ENCODE peak calls at places on chromosomes 7 and 10, in nine cellular contexts. D, W, C, N, U, Z, Q, I and S are unnamed samples.
A peak's percentile ranks its signal among the peaks of the same experiment; 100 is the strongest.

GRCh38 chr10:6721964-6722615 is 142.0 kb upstream of the PRKCQ start:
- DNase-seq in D (peak; percentile 97), W (no peak), C (no peak), N (peak; percentile 96), U (no peak), Z (peak; percentile 90), Q (peak; percentile 79), I (no peak), S (no peak)

GRCh38 chr7:118214051-118214832 is 10.3 kb upstream of the ANKRD7 start:
- DNase-seq in D (peak; percentile 87), W (peak; percentile 37), C (no peak), N (peak; percentile 55), U (no peak), Z (peak; percentile 3), Q (peak; percentile 82), I (peak; percentile 69), S (no peak)

GRCh38 chr7:158431941-158432347 is 155.7 kb downstream of the PTPRN2 start:
- DNase-seq in D (peak; percentile 97), W (no peak), C (no peak), N (peak; percentile 11), U (no peak), Z (no peak), Q (peak; percentile 100), I (peak; percentile 66), S (peak; percentile 42)

GRCh38 chr10:10891437-10891836 is 126.2 kb upstream of the CELF2 start:
- DNase-seq in D (peak; percentile 80), W (no peak), C (no peak), N (peak; percentile 87), U (no peak), Z (peak; percentile 46), Q (peak; percentile 88), I (no peak), S (no peak)

GRCh38 chr10:120782336-120782735 is 68.8 kb upstream of the WDR11 start:
- DNase-seq in D (no peak), W (no peak), C (no peak), N (no peak), U (no peak), Z (no peak), Q (no peak), I (no peak), S (no peak)

GRCh38 chr7:135917721-135918120 is 59.4 kb downstream of the MTPN start:
- DNase-seq in D (no peak), W (no peak), C (no peak), N (no peak), U (no peak), Z (no peak), Q (no peak), I (no peak), S (no peak)

GRCh38 chr7:102101926-102102325 is 184.7 kb upstream of the SH2B2 start:
- DNase-seq in D (no peak), W (no peak), C (peak; percentile 54), N (no peak), U (no peak), Z (no peak), Q (no peak), I (no peak), S (no peak)

GRCh38 chr10:78898341-78899097 is 170.2 kb upstream of the ZMIZ1 start:
- DNase-seq in D (no peak), W (no peak), C (peak; percentile 68), N (no peak), U (peak; percentile 4), Z (no peak), Q (no peak), I (no peak), S (no peak)

GRCh38 chr7:121102619-121103018 is 114.1 kb downstream of the CPED1 start:
- DNase-seq in D (no peak), W (no peak), C (no peak), N (no peak), U (no peak), Z (no peak), Q (no peak), I (no peak), S (no peak)

GRCh38 chr7:121097577-121097976 is 109.1 kb downstream of the CPED1 start:
- DNase-seq in D (no peak), W (no peak), C (no peak), N (no peak), U (no peak), Z (no peak), Q (no peak), I (no peak), S (no peak)

GRCh38 chr7:121101083-121101482 is 112.6 kb downstream of the CPED1 start:
- DNase-seq in D (no peak), W (no peak), C (no peak), N (no peak), U (no peak), Z (no peak), Q (no peak), I (no peak), S (no peak)

GRCh38 chr7:121101621-121102020 is 113.1 kb downstream of the CPED1 start:
- DNase-seq in D (no peak), W (no peak), C (no peak), N (no peak), U (no peak), Z (no peak), Q (no peak), I (no peak), S (no peak)

GRCh38 chr7:121099572-121099971 is 111.1 kb downstream of the CPED1 start:
- DNase-seq in D (no peak), W (no peak), C (no peak), N (no peak), U (no peak), Z (no peak), Q (peak; percentile 28), I (no peak), S (no peak)
- TF ChIP-seq CTCF in D (no peak), W (no peak), C (peak; percentile 9), N (no peak), U (peak; percentile 24), Z (peak; percentile 2), Q (peak; percentile 40), I (no peak), S (no peak)

GRCh38 chr10:108439397-108439796 is 1274.9 kb upstream of the SORCS1 start:
- DNase-seq in D (no peak), W (no peak), C (no peak), N (no peak), U (no peak), Z (no peak), Q (no peak), I (no peak), S (no peak)

DNA sequence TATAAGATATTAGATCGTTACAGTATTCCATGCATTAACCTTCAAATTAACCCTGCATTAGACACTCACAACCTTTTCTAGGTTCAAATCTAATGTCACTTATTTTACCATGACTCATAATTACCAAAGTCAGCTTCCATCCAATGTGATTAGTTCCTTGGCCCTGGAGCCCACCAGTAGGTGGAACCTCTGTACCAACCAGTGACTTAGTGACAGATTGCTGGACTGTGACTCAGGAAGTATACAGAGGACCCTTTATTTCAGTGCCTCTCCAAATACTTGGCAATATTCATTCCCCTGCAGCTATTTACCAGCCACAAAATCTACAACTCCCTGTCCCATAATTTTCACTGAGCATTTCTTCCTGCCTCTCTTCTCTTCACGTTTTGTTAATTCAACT is 1270.3 kb upstream of the SORCS1 start:
- DNase-seq in D (no peak), W (no peak), C (no peak), N (no peak), U (no peak), Z (no peak), Q (no peak), I (no peak), S (no peak)
- TF ChIP-seq CTCF in D (no peak), W (no peak), C (no peak), N (no peak), U (no peak), Z (no peak), Q (no peak), I (no peak), S (no peak)

DNA sequence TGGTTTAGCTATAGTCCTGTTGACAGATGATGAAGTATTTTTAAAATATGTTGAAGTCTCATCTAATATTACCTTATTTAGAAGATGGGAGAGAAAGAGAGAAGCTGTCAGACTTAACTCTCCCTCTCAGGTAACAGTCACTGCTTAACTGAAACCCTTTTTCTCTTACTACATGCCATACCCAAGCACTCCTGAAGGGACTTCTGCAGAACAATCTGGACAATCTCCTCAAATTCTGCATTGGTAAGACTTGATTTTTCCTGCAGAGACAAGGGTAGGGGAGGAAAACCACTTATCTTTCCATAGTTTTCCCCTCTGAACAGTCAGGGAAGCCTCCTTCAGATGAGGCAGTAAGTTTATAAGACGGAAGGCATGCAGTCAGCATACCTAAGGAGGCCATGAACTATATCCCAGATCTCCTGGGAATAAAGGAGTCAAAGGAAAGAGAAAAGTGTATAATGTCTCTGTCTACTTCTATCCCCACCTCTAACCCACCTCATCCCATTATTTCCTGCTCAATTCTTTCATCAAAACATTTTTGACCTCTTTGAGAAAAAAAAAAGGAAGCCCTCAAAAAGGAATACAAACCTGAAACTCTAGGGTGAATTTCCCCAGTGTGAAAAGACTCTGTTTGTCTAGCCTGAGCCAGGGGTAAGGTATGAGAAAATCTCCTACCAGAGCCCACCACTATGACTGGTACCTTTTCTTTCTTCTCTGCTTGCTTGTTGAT is 9.4 kb downstream of the ZCWPW1 start:
- DNase-seq in D (no peak), W (no peak), C (no peak), N (no peak), U (no peak), Z (no peak), Q (peak; percentile 13), I (no peak), S (no peak)
- TF ChIP-seq CTCF in D (no peak), W (no peak), C (no peak), N (no peak), U (no peak), Z (no peak), Q (no peak), I (no peak), S (no peak)

GRCh38 chr7:151025924-151026671 is 1.8 kb upstream of the ATG9B start:
- DNase-seq in D (no peak), W (no peak), C (no peak), N (peak; percentile 49), U (no peak), Z (no peak), Q (no peak), I (no peak), S (no peak)

GRCh38 chr7:151024435-151025056 is at the start of gene ATG9B:
- DNase-seq in D (no peak), W (no peak), C (no peak), N (no peak), U (no peak), Z (no peak), Q (no peak), I (no peak), S (no peak)

GRCh38 chr7:151028948-151029501 is 775 bp downstream of the ABCB8 start:
- DNase-seq in D (no peak), W (no peak), C (no peak), N (no peak), U (no peak), Z (no peak), Q (no peak), I (no peak), S (no peak)

GRCh38 chr7:151031011-151031410 is 2.8 kb downstream of the ABCB8 start:
- DNase-seq in D (no peak), W (no peak), C (no peak), N (no peak), U (no peak), Z (no peak), Q (no peak), I (no peak), S (no peak)

DNA sequence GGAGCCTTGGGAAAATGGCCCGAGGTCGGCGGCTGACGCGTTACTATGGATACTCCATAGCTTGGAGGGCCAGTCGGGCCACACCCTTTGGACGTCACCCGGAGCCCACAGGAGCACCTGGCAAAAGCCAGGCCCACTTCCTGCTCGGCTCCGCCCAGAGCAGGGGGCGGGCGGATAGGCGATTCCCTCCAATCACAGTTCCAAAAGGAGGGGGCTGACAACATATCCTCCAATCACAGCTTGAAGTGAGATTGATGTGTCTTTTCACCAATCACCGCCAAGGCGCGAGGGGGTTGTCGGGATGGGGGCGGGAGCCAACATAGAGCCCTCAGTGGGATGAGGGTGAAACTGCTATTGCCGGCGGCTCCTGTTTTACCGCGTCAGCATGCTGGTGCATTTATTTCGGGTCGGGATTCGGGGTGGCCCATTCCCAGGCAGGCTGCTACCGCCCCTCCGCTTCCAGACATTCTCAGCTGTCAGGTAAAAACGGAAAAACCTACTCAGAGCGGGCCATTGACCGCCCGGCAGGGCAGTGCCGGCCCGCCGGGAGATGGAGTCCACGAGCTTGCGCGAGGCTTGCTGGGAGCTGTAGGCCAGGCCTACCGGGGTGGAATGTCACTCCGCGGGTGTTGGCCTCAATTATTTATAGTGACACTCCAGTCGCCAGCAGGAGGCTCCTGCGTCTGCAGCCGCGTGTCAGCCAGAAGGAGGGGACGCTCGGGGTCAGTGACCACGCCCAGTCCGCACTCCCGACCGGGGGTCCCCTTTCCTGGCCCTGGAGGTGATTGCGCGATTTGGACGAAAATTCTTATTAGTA is at the start of gene ABCB8:
- DNase-seq in D (peak; percentile 99), W (peak; percentile 90), C (peak; percentile 99), N (peak; percentile 98), U (peak; percentile 97), Z (peak; percentile 95), Q (peak; percentile 99), I (peak; percentile 98), S (peak; percentile 98)
- TF ChIP-seq CTCF in D (peak; percentile 41), W (peak; percentile 56), C (peak; percentile 50), N (peak; percentile 35), U (peak; percentile 55), Z (peak; percentile 53), Q (peak; percentile 53), I (peak; percentile 58), S (no peak)